ENCODE peak calls at places on chromosomes 3 and 15, in four cellular contexts. N is H1, Y is HepG2, G is GM12878. M is an unnamed sample.

GRCh38 chr3:192570757-192571156 is 156.6 kb downstream of the FGF12 start:
- DNase-seq in N (no peak), Y (no peak), G (no peak), M (no peak)

GRCh38 chr3:195762611-195763247 is 42.0 kb downstream of the MUC20 start:
- DNase-seq in N (peak; percentile 44), Y (no peak), G (no peak), M (no peak)

GRCh38 chr15:99931703-99932603 is 198.7 kb upstream of the LYSMD4 start:
- DNase-seq in N (no peak), Y (no peak), G (no peak), M (no peak)

GRCh38 chr3:117912352-117912751 is 1122.3 kb downstream of the IGSF11 start:
- DNase-seq in N (no peak), Y (no peak), G (no peak), M (no peak)

GRCh38 chr15:65519781-65520299 is 2.4 kb upstream of the DPP8 start:
- DNase-seq in N (no peak), Y (no peak), G (no peak), M (no peak)

GRCh38 chr3:182787302-182788036 is 5.8 kb upstream of the ATP11B start:
- DNase-seq in N (no peak), Y (no peak), G (no peak), M (no peak)

GRCh38 chr15:75720787-75721461 is 8.3 kb upstream of the CSPG4 start:
- DNase-seq in N (no peak), Y (peak; percentile 50), G (no peak), M (no peak)

GRCh38 chr15:78837131-78837530 is 25.9 kb upstream of the ADAMTS7 start:
- DNase-seq in N (no peak), Y (no peak), G (no peak), M (no peak)

GRCh38 chr3:50251220-50251619 is 15.2 kb downstream of the GNAI2 start:
- DNase-seq in N (no peak), Y (no peak), G (no peak), M (no peak)

GRCh38 chr15:72420580-72420979 is 22.5 kb downstream of the TMEM202 start:
- DNase-seq in N (no peak), Y (no peak), G (no peak), M (no peak)

GRCh38 chr15:72411544-72411943 is 13.4 kb downstream of the TMEM202 start:
- DNase-seq in N (no peak), Y (no peak), G (no peak), M (no peak)

GRCh38 chr15:72415304-72415703 is 17.2 kb downstream of the TMEM202 start:
- DNase-seq in N (no peak), Y (peak; percentile 51), G (no peak), M (no peak)
- TF ChIP-seq SUZ12 in N (no peak), Y (no peak), G (no peak), M (no peak)

DNA sequence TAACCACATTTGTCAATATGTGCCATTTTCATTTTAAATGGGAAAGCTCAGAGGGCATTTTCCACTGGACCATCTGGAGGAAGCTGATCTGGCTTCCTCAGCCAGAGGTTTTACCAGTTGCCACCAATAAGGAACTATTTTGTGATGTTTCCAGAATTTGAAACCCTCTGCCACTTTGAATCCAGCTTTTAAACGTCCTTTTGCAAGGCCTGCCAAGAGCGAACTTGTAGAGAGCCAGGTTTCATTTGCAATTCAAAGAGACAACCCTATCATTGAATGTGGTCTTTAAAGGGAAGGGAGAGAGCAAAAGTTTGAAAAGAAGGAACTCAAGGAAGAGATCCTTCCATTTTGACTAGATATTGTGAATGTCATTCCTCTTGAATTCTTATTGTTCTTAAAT is 123.3 kb upstream of the CHL1 start:
- DNase-seq in N (no peak), Y (no peak), G (no peak), M (no peak)
- H3K4me1 ChIP-seq in N (no peaks in the 10 kb centered on the region), Y (no peaks in the 10 kb centered on the region), G (no peaks in the 10 kb centered on the region), M (peaks cover 5% of the 10 kb centered on the region)

DNA sequence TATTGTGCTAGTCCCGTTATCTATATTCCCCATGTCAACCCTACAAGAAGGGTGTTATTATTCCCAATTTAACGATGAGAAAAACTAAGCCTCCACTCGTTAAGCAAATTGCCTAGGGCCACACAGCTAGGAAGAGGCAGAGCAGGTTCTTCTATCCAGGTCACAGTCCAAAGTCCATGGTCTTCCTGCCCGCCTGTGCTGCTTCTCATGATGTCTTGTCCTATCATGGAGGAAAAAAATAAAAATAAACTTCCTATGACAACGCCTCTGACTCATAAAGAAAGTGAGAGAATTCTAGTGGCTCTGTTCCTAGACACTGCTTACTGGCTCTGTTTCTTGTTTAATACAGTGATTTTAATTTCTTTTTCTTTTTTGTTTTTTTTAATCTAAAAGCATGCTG is 9.7 kb downstream of the COL8A1 start:
- DNase-seq in N (no peak), Y (no peak), G (no peak), M (no peak)
- TF ChIP-seq SUZ12 in N (no peak), Y (no peak), G (no peak), M (no peak)

DNA sequence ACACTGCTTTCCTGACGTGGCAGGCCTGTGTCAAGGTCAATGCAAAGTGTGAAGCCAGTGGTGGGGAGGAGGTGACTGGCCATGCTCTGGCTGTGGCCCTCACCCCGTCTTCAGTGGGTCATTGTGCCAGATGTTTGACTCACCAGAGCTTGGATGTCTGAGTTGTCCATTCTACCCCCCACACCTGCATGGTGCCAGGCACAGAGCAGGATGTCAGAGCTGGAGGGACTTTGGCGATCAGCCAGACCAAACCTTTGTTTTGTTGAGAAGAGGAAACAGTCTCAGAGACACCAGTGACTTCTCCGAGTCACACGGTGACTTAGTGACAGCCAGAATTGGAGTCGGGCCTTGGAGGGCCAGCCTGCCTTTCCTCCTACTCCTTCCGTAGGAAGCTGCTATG is 49.5 kb downstream of the SMAD6 start:
- DNase-seq in N (no peak), Y (peak; percentile 60), G (no peak), M (no peak)
- H3K4me1 ChIP-seq in N (peaks cover 12% of the 10 kb centered on the region), Y (peaks cover 57% of the 10 kb centered on the region), G (no peaks in the 10 kb centered on the region), M (peaks cover 26% of the 10 kb centered on the region)

GRCh38 chr15:49151831-49152230 is 3.6 kb downstream of the COPS2 start:
- DNase-seq in N (no peak), Y (no peak), G (no peak), M (no peak)

DNA sequence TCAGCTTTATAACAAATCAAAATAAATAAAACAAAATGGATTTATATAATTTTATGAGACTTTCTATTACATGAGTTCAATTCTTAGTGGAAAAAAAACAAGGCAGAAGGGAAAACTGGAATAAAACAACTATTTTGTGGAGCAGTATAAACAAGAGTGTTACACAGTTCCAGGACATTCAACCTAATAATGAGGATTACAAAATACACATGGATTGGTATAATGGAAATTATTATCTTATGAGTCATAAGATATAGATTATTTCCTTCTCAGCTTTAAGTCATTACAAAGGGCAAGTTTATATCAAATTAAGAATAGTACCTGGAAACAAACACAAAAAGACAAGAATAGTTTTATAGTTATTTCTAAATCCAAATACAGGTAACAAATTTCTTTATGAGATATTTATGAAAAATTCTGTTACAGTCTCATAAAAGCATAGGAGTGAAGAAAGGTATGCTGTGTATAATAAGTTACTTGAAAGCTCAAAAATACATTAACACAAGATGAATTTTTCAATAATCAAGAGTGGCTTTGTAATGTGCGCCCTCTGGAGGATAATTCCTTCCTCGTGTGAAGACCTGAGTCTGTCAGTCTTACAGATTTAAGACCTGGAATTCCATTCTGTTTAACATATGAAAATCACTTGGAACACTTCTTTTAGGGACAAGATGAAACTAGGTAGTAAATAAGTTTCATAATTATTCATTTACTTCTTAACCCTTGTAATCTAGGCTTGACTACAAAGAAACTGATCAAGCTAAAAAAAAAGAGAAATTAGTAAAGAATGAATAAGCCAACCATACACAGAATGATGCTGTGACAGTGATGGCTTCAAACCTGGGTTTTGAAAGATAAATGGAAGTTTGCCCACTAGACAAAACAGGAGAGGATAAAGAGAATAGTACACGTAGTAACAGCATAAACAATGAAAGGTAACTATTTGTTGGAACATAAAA is 9.5 kb downstream of the COPS2 start:
- DNase-seq in N (no peak), Y (peak; percentile 45), G (no peak), M (no peak)
- TF ChIP-seq SUZ12 in N (no peak), Y (no peak), G (no peak), M (no peak)

GRCh38 chr15:74568594-74568993 is 27.6 kb downstream of the ARID3B start:
- DNase-seq in N (no peak), Y (no peak), G (no peak), M (no peak)
- H3K4me1 ChIP-seq in N (no peaks in the 10 kb centered on the region), Y (peaks cover 7% of the 10 kb centered on the region), G (no peaks in the 10 kb centered on the region), M (no peaks in the 10 kb centered on the region)

GRCh38 chr3:38375072-38375471 is 28.5 kb downstream of the XYLB start:
- DNase-seq in N (no peak), Y (no peak), G (no peak), M (no peak)

GRCh38 chr3:38375488-38376097 is 29.0 kb downstream of the XYLB start:
- DNase-seq in N (no peak), Y (no peak), G (no peak), M (no peak)

GRCh38 chr3:38376098-38376816 is 29.7 kb downstream of the XYLB start:
- DNase-seq in N (no peak), Y (no peak), G (no peak), M (no peak)

GRCh38 chr3:38372214-38372601 is 25.6 kb downstream of the XYLB start:
- DNase-seq in N (no peak), Y (no peak), G (no peak), M (no peak)

DNA sequence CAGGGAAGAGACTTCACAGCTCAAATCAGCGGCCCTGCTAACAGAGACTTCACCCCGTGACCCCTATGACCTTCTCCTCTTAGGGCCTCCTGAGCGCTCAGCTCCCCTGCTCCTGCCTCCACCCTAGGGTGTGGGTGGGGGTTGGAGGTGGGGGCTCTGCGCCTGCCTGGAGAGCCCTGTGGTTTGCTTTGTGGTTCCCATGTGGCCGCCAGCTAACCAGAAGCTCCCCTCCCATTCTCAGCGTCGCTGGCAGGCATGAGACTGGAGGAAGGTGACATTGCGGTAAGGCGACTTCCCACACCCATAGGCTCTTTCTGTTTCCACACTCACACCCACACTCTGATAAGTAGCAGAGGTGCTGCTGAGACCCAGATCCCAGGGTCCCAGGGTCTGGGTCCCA is 27.6 kb downstream of the XYLB start:
- DNase-seq in N (no peak), Y (no peak), G (no peak), M (no peak)
- TF ChIP-seq SUZ12 in N (no peak), Y (no peak), G (no peak), M (no peak)

GRCh38 chr3:54999801-55000200 is 71.9 kb upstream of the LRTM1 start:
- DNase-seq in N (no peak), Y (no peak), G (no peak), M (no peak)

GRCh38 chr3:55000546-55000945 is 72.7 kb upstream of the LRTM1 start:
- DNase-seq in N (no peak), Y (no peak), G (no peak), M (no peak)

GRCh38 chr3:55000946-55001345 is 73.1 kb upstream of the LRTM1 start:
- DNase-seq in N (no peak), Y (no peak), G (no peak), M (no peak)

GRCh38 chr3:55002416-55002930 is 74.6 kb upstream of the LRTM1 start:
- DNase-seq in N (no peak), Y (no peak), G (no peak), M (no peak)

GRCh38 chr3:54999159-54999558 is 71.3 kb upstream of the LRTM1 start:
- DNase-seq in N (no peak), Y (peak; percentile 2), G (no peak), M (peak; percentile 81)
- H3K4me1 ChIP-seq in N (peaks cover 10% of the 10 kb centered on the region), Y (no peaks in the 10 kb centered on the region), G (no peaks in the 10 kb centered on the region), M (peaks cover 2% of the 10 kb centered on the region)

GRCh38 chr3:59726279-59726678 is 676.5 kb upstream of the CFAP20DC start:
- DNase-seq in N (no peak), Y (no peak), G (no peak), M (no peak)
- TF ChIP-seq SUZ12 in N (no peak), Y (no peak), G (no peak), M (no peak)